ENCODE peak calls at places on chromosome 20, in eight cellular contexts. One of them, this sample, is unnamed. For H3K27me3, the result is how much of the 10 kb centered on the place peaks cover.

GRCh38 chr20:18712877-18713276 is 100.7 kb upstream of the SCP2D1 start:
- DNase-seq in sigmoid colon: no peak
- DNase-seq in esophagus squamous epithelium: no peak
- DNase-seq in stomach: no peak
- DNase-seq in esophagus muscularis mucosa: no peak
- DNase-seq in tibial nerve: no peak
- DNase-seq in body of pancreas: no peak
- DNase-seq in IMR-90: no peak
- DNase-seq in this sample: no peak

GRCh38 chr20:57350086-57350710 is 857 bp upstream of the RAE1 start:
- DNase-seq in stomach: no peak
- DNase-seq in esophagus squamous epithelium: no peak
- DNase-seq in sigmoid colon: no peak
- DNase-seq in esophagus muscularis mucosa: no peak
- DNase-seq in tibial nerve: no peak
- DNase-seq in body of pancreas: no peak
- DNase-seq in IMR-90: peak
- DNase-seq in this sample: no peak

GRCh38 chr20:18698735-18699380 is 111.0 kb downstream of the DTD1 start:
- DNase-seq in esophagus muscularis mucosa: no peak
- DNase-seq in esophagus squamous epithelium: no peak
- DNase-seq in body of pancreas: no peak
- DNase-seq in tibial nerve: no peak
- DNase-seq in stomach: no peak
- DNase-seq in sigmoid colon: no peak
- DNase-seq in IMR-90: no peak
- DNase-seq in this sample: no peak

GRCh38 chr20:48298851-48299484 is 513.7 kb upstream of the SULF2 start:
- DNase-seq in esophagus muscularis mucosa: no peak
- DNase-seq in stomach: no peak
- DNase-seq in IMR-90: peak
- DNase-seq in sigmoid colon: no peak
- DNase-seq in tibial nerve: no peak
- DNase-seq in esophagus squamous epithelium: no peak
- DNase-seq in body of pancreas: peak
- DNase-seq in this sample: no peak

GRCh38 chr20:32203556-32204484 is 3.7 kb downstream of the PLAGL2 start:
- DNase-seq in stomach: peak
- DNase-seq in tibial nerve: no peak
- DNase-seq in esophagus squamous epithelium: no peak
- DNase-seq in sigmoid colon: no peak
- DNase-seq in IMR-90: no peak
- DNase-seq in esophagus muscularis mucosa: no peak
- DNase-seq in body of pancreas: peak
- DNase-seq in this sample: no peak

GRCh38 chr20:53736122-53736756 is 142.6 kb upstream of the ZNF217 start:
- DNase-seq in esophagus muscularis mucosa: no peak
- DNase-seq in stomach: no peak
- DNase-seq in tibial nerve: no peak
- DNase-seq in body of pancreas: no peak
- DNase-seq in IMR-90: no peak
- DNase-seq in sigmoid colon: no peak
- DNase-seq in esophagus squamous epithelium: no peak
- DNase-seq in this sample: no peak

GRCh38 chr20:16346956-16347355 is 226.3 kb downstream of the KIF16B start:
- DNase-seq in esophagus muscularis mucosa: no peak
- DNase-seq in tibial nerve: no peak
- DNase-seq in stomach: no peak
- DNase-seq in body of pancreas: no peak
- DNase-seq in IMR-90: no peak
- DNase-seq in esophagus squamous epithelium: no peak
- DNase-seq in sigmoid colon: no peak
- DNase-seq in this sample: no peak

GRCh38 chr20:57225197-57225733 is 41.2 kb downstream of the BMP7 start:
- DNase-seq in body of pancreas: no peak
- DNase-seq in tibial nerve: no peak
- DNase-seq in IMR-90: no peak
- DNase-seq in esophagus squamous epithelium: no peak
- DNase-seq in sigmoid colon: no peak
- DNase-seq in stomach: no peak
- DNase-seq in esophagus muscularis mucosa: no peak
- DNase-seq in this sample: no peak

GRCh38 chr20:47503685-47504084 is 2.0 kb downstream of the NCOA3 start:
- DNase-seq in esophagus muscularis mucosa: no peak
- DNase-seq in sigmoid colon: no peak
- DNase-seq in body of pancreas: no peak
- DNase-seq in IMR-90: no peak
- DNase-seq in esophagus squamous epithelium: no peak
- DNase-seq in stomach: no peak
- DNase-seq in tibial nerve: no peak
- DNase-seq in this sample: no peak

GRCh38 chr20:46199198-46199597 is 81.1 kb downstream of the CD40 start:
- DNase-seq in IMR-90: no peak
- DNase-seq in body of pancreas: no peak
- DNase-seq in esophagus muscularis mucosa: no peak
- DNase-seq in esophagus squamous epithelium: no peak
- DNase-seq in stomach: peak
- DNase-seq in tibial nerve: no peak
- DNase-seq in sigmoid colon: no peak
- DNase-seq in this sample: no peak

GRCh38 chr20:22684763-22685443 is 100.5 kb upstream of the FOXA2 start:
- DNase-seq in stomach: no peak
- DNase-seq in esophagus squamous epithelium: no peak
- DNase-seq in sigmoid colon: no peak
- DNase-seq in tibial nerve: no peak
- DNase-seq in esophagus muscularis mucosa: peak
- DNase-seq in body of pancreas: no peak
- DNase-seq in IMR-90: no peak
- DNase-seq in this sample: no peak

GRCh38 chr20:4154958-4155411 is 139.6 kb upstream of the RNF24 start:
- DNase-seq in tibial nerve: no peak
- DNase-seq in esophagus muscularis mucosa: no peak
- DNase-seq in sigmoid colon: peak
- DNase-seq in body of pancreas: no peak
- DNase-seq in stomach: peak
- DNase-seq in IMR-90: no peak
- DNase-seq in esophagus squamous epithelium: no peak
- DNase-seq in this sample: no peak

GRCh38 chr20:35120012-35120701 is 27.0 kb downstream of the EDEM2 start:
- DNase-seq in tibial nerve: no peak
- DNase-seq in IMR-90: peak
- DNase-seq in stomach: no peak
- DNase-seq in body of pancreas: no peak
- DNase-seq in sigmoid colon: no peak
- DNase-seq in esophagus squamous epithelium: no peak
- DNase-seq in esophagus muscularis mucosa: no peak
- DNase-seq in this sample: no peak
- TF ChIP-seq POLR2A in tibial nerve: no peak
- TF ChIP-seq POLR2A in IMR-90: no peak
- TF ChIP-seq POLR2A in stomach: no peak
- TF ChIP-seq POLR2A in body of pancreas: no peak
- TF ChIP-seq POLR2A in sigmoid colon: no peak
- TF ChIP-seq POLR2A in esophagus squamous epithelium: no peak
- TF ChIP-seq POLR2A in esophagus muscularis mucosa: no peak
- TF ChIP-seq POLR2A in this sample: no peak

DNA sequence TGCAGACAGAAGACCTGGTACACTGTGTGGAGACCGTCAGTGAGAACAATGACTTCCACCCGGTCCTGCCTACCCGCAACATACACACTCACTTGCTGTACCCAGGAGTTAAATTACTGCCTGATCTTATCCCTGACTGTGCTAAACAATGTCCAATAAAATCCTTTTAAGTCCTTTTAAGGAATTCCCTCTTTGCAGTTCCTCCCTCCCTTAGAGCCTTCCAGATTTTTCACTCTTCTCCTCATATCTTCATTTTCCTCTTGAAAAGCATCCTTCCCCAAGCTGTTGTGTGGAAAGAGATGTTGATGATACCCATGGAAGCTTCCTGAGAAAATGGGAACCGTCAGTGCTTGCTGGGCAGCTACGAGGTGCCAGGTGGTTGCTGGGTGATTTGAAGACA is 3.4 kb upstream of the KCNG1 start:
- DNase-seq in sigmoid colon: no peak
- DNase-seq in tibial nerve: no peak
- DNase-seq in IMR-90: no peak
- DNase-seq in stomach: no peak
- DNase-seq in esophagus squamous epithelium: no peak
- DNase-seq in body of pancreas: no peak
- DNase-seq in esophagus muscularis mucosa: no peak
- DNase-seq in this sample: no peak
- H3K27me3 ChIP-seq in sigmoid colon: under half
- H3K27me3 ChIP-seq in tibial nerve: half or more
- H3K27me3 ChIP-seq in IMR-90: under half
- H3K27me3 ChIP-seq in stomach: half or more
- H3K27me3 ChIP-seq in esophagus squamous epithelium: under half
- H3K27me3 ChIP-seq in body of pancreas: under half
- H3K27me3 ChIP-seq in esophagus muscularis mucosa: under half
- H3K27me3 ChIP-seq in this sample: under half

GRCh38 chr20:10076126-10077080 is 41.6 kb downstream of the ANKEF1 start:
- DNase-seq in tibial nerve: no peak
- DNase-seq in sigmoid colon: no peak
- DNase-seq in esophagus muscularis mucosa: no peak
- DNase-seq in IMR-90: no peak
- DNase-seq in esophagus squamous epithelium: no peak
- DNase-seq in stomach: peak
- DNase-seq in body of pancreas: peak
- DNase-seq in this sample: no peak
- TF ChIP-seq POLR2A in tibial nerve: no peak
- TF ChIP-seq POLR2A in sigmoid colon: no peak
- TF ChIP-seq POLR2A in esophagus muscularis mucosa: no peak
- TF ChIP-seq POLR2A in IMR-90: no peak
- TF ChIP-seq POLR2A in esophagus squamous epithelium: no peak
- TF ChIP-seq POLR2A in stomach: no peak
- TF ChIP-seq POLR2A in body of pancreas: no peak
- TF ChIP-seq POLR2A in this sample: no peak

DNA sequence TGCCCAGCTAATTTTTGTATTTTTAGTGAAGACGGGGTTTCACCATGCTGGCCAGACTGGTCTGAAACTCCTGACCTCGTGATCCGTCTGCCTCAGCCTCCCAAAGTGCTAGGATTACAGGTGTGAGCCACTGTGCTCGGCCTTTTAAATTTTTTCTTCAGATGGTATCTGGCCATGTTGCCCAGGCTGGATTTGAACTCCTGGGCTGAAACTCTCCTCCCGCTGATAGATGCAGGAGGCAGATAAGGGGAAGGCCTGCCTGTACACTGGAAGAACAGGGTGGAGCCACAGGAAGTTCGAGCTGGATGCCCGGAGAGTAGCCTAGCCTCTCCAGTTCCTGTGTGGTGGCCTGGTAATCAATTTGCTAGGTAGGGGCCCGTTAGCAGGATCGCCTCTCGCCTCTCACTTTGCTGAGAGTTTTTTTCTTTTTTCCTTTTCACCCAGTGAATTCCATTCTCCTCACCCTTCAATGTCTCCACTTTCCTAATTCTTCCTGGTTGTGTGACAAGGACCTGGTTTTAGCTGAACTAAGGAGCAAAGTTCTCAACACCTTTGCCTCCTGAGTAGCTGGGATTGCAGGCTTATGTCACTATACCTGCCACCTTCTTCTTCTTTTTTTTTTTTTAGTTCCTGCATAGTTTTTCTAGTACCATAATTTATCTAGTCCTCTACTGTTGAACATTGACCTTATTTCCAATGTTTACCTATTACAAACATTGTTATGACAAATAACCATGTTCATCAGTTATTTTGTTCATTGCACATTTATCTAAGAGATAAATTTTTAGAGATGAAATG is 19.4 kb upstream of the ITCH start:
- DNase-seq in esophagus muscularis mucosa: no peak
- DNase-seq in body of pancreas: no peak
- DNase-seq in esophagus squamous epithelium: no peak
- DNase-seq in tibial nerve: no peak
- DNase-seq in IMR-90: no peak
- DNase-seq in stomach: no peak
- DNase-seq in sigmoid colon: no peak
- DNase-seq in this sample: no peak
- H3K27me3 ChIP-seq in esophagus muscularis mucosa: under half
- H3K27me3 ChIP-seq in body of pancreas: under half
- H3K27me3 ChIP-seq in esophagus squamous epithelium: under half
- H3K27me3 ChIP-seq in tibial nerve: under half
- H3K27me3 ChIP-seq in IMR-90: under half
- H3K27me3 ChIP-seq in stomach: under half
- H3K27me3 ChIP-seq in sigmoid colon: under half
- H3K27me3 ChIP-seq in this sample: under half

GRCh38 chr20:50398471-50399002 is 111.6 kb upstream of the PTPN1 start:
- DNase-seq in sigmoid colon: no peak
- DNase-seq in stomach: no peak
- DNase-seq in esophagus squamous epithelium: no peak
- DNase-seq in esophagus muscularis mucosa: no peak
- DNase-seq in body of pancreas: no peak
- DNase-seq in IMR-90: no peak
- DNase-seq in tibial nerve: no peak
- DNase-seq in this sample: no peak
- TF ChIP-seq POLR2A in sigmoid colon: no peak
- TF ChIP-seq POLR2A in stomach: no peak
- TF ChIP-seq POLR2A in esophagus squamous epithelium: no peak
- TF ChIP-seq POLR2A in esophagus muscularis mucosa: no peak
- TF ChIP-seq POLR2A in body of pancreas: no peak
- TF ChIP-seq POLR2A in IMR-90: no peak
- TF ChIP-seq POLR2A in tibial nerve: no peak
- TF ChIP-seq POLR2A in this sample: no peak

GRCh38 chr20:62574612-62574993 is 67.7 kb upstream of the SLCO4A1 start:
- DNase-seq in body of pancreas: no peak
- DNase-seq in IMR-90: no peak
- DNase-seq in stomach: no peak
- DNase-seq in esophagus muscularis mucosa: no peak
- DNase-seq in sigmoid colon: no peak
- DNase-seq in esophagus squamous epithelium: no peak
- DNase-seq in tibial nerve: no peak
- DNase-seq in this sample: no peak
- H3K27me3 ChIP-seq in body of pancreas: under half
- H3K27me3 ChIP-seq in IMR-90: under half
- H3K27me3 ChIP-seq in stomach: under half
- H3K27me3 ChIP-seq in esophagus muscularis mucosa: under half
- H3K27me3 ChIP-seq in sigmoid colon: under half
- H3K27me3 ChIP-seq in esophagus squamous epithelium: under half
- H3K27me3 ChIP-seq in tibial nerve: half or more
- H3K27me3 ChIP-seq in this sample: under half

DNA sequence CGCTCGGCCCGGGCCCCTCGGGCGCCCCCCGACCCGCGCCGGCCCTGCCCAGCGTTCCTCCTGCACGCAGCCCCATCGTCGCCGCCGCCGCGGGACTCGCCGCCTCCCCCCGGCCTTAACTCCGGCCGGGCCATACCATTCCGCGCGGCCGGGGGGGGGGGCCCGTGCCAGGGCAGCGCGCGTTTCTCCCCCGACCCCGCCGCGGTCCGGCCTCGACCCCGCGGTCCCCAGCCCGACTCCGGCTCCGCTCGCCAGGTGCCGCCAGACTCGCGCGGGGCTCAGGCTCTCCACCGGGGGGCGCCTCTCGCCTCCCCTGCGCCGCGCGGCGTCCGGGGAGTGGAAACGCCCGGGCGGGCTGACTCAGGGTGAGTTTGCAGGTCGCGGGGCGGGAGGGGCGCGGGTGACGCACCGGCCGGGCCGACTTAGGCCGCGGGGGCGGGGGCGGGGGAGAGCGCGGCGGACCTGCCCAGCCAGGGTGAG is at the start of gene SRXN1:
- DNase-seq in sigmoid colon: peak
- DNase-seq in IMR-90: peak
- DNase-seq in body of pancreas: peak
- DNase-seq in esophagus squamous epithelium: peak
- DNase-seq in esophagus muscularis mucosa: peak
- DNase-seq in stomach: peak
- DNase-seq in tibial nerve: peak
- DNase-seq in this sample: peak
- TF ChIP-seq POLR2A in sigmoid colon: no peak
- TF ChIP-seq POLR2A in IMR-90: peak
- TF ChIP-seq POLR2A in body of pancreas: no peak
- TF ChIP-seq POLR2A in esophagus squamous epithelium: no peak
- TF ChIP-seq POLR2A in esophagus muscularis mucosa: no peak
- TF ChIP-seq POLR2A in stomach: no peak
- TF ChIP-seq POLR2A in tibial nerve: peak
- TF ChIP-seq POLR2A in this sample: peak